ENCODE peak calls at places on chromosome 3, in eight cellular contexts. H, J, Q, A, E, F, R and N are unnamed samples.

GRCh38 chr3:42991369-42992315 is 12.5 kb downstream of the GASK1A start:
- DNase-seq in H (peak), J (no peak), Q (no peak), A (no peak), E (no peak), F (no peak), R (no peak), N (no peak)

GRCh38 chr3:52196977-52197376 is 983 bp upstream of the ALAS1 start:
- DNase-seq in H (no peak), J (no peak), Q (peak), A (no peak), E (no peak), F (no peak), R (no peak), N (no peak)

GRCh38 chr3:123333401-123333800 is 115.5 kb downstream of the ADCY5 start:
- DNase-seq in H (no peak), J (no peak), Q (no peak), A (no peak), E (no peak), F (no peak), R (no peak), N (no peak)

GRCh38 chr3:28949580-28949979 is 331.3 kb upstream of the RBMS3 start:
- DNase-seq in H (no peak), J (no peak), Q (no peak), A (no peak), E (no peak), F (no peak), R (no peak), N (no peak)

GRCh38 chr3:157746391-157746790 is 243.2 kb upstream of the VEPH1 start:
- DNase-seq in H (no peak), J (no peak), Q (no peak), A (no peak), E (no peak), F (no peak), R (no peak), N (no peak)

GRCh38 chr3:151751161-151751560 is 17.4 kb downstream of the AADACL2 start:
- DNase-seq in H (no peak), J (no peak), Q (no peak), A (no peak), E (no peak), F (no peak), R (no peak), N (no peak)

GRCh38 chr3:4006288-4006687 is 207.1 kb downstream of the LRRN1 start:
- DNase-seq in H (no peak), J (no peak), Q (no peak), A (no peak), E (no peak), F (no peak), R (no peak), N (no peak)

GRCh38 chr3:15313461-15313860 is 18.9 kb downstream of the SH3BP5 start:
- DNase-seq in H (no peak), J (no peak), Q (no peak), A (no peak), E (peak), F (no peak), R (peak), N (no peak)

GRCh38 chr3:17014734-17015133 is 130.0 kb downstream of the PLCL2 start:
- DNase-seq in H (no peak), J (no peak), Q (no peak), A (no peak), E (no peak), F (no peak), R (no peak), N (no peak)

GRCh38 chr3:177057768-177058167 is 139.5 kb downstream of the TBL1XR1 start:
- DNase-seq in H (no peak), J (no peak), Q (no peak), A (no peak), E (no peak), F (peak), R (peak), N (no peak)

GRCh38 chr3:124364230-124365022 is 365.8 kb upstream of the UMPS start:
- DNase-seq in H (no peak), J (no peak), Q (no peak), A (no peak), E (no peak), F (no peak), R (no peak), N (no peak)